ENCODE peak calls at places on chromosomes 16 and 17, in six cellular contexts. T is tibial artery; R is neuronal stem cell; W is CD8-positive, alpha-beta T cell; I is A549; P is left ventricle myocardium inferior. Q is an unnamed sample. For H3K4me1, the result is how much of the 10 kb centered on the place peaks cover.

GRCh38 chr17:36493956-36494355 is 7.5 kb downstream of the ZNHIT3 start:
- DNase-seq in T (no peak), R (no peak), W (no peak), I (no peak), P (no peak), Q (no peak)

GRCh38 chr16:4388275-4389021 is 16.8 kb downstream of the VASN start:
- DNase-seq in T (peak), R (no peak), W (no peak), I (no peak), P (peak), Q (no peak)

GRCh38 chr17:68821860-68822693 is 133.1 kb downstream of the ABCA8 start:
- DNase-seq in T (no peak), R (no peak), W (no peak), I (peak), P (no peak), Q (no peak)

GRCh38 chr17:79623786-79624657 is 13.2 kb upstream of the RBFOX3 start:
- DNase-seq in T (peak), R (no peak), W (no peak), I (no peak), P (peak), Q (peak)

GRCh38 chr16:58272855-58273254 is 22.0 kb downstream of the PRSS54 start:
- DNase-seq in T (no peak), R (no peak), W (no peak), I (no peak), P (no peak), Q (no peak)

GRCh38 chr16:26995522-26995921 is 71.2 kb upstream of the C16orf82 start:
- DNase-seq in T (no peak), R (no peak), W (no peak), I (no peak), P (no peak), Q (no peak)

GRCh38 chr17:49456172-49456965 is 38.7 kb upstream of the NGFR start:
- DNase-seq in T (no peak), R (no peak), W (no peak), I (no peak), P (no peak), Q (no peak)

GRCh38 chr17:50919321-50920040 is 53.3 kb upstream of the TOB1 start:
- DNase-seq in T (peak), R (peak), W (peak), I (peak), P (peak), Q (peak)

GRCh38 chr16:89712476-89712805 is 8.3 kb downstream of the VPS9D1 start:
- DNase-seq in T (no peak), R (no peak), W (no peak), I (no peak), P (no peak), Q (no peak)

GRCh38 chr16:84362410-84362809 is 5.9 kb upstream of the ATP2C2 start:
- DNase-seq in T (no peak), R (peak), W (no peak), I (no peak), P (no peak), Q (no peak)

GRCh38 chr16:82070656-82071369 is 35.8 kb downstream of the HSD17B2 start:
- DNase-seq in T (no peak), R (no peak), W (no peak), I (no peak), P (no peak), Q (no peak)

GRCh38 chr16:72783716-72784320 is 264.1 kb downstream of the ZFHX3 start:
- DNase-seq in T (no peak), R (no peak), W (no peak), I (no peak), P (no peak), Q (no peak)

GRCh38 chr17:82330322-82331239 is 3.0 kb downstream of the SECTM1 start:
- DNase-seq in T (no peak), R (no peak), W (no peak), I (no peak), P (no peak), Q (peak)

GRCh38 chr16:12580809-12581208 is 222.9 kb downstream of the CPPED1 start:
- DNase-seq in T (peak), R (no peak), W (no peak), I (no peak), P (no peak), Q (peak)

GRCh38 chr17:2189231-2189630 is 114.4 kb downstream of the SMG6 start:
- DNase-seq in T (no peak), R (no peak), W (no peak), I (no peak), P (no peak), Q (no peak)

GRCh38 chr17:48593840-48594411 is 347 bp upstream of the HOXB5 start:
- DNase-seq in T (no peak), R (peak), W (peak), I (peak), P (peak), Q (peak)

GRCh38 chr17:74773871-74774286 is 2.3 kb downstream of the NAT9 start:
- DNase-seq in T (no peak), R (no peak), W (no peak), I (no peak), P (no peak), Q (no peak)

GRCh38 chr16:19289805-19290490 is 4.4 kb downstream of the CLEC19A start:
- DNase-seq in T (no peak), R (peak), W (no peak), I (no peak), P (no peak), Q (no peak)

GRCh38 chr16:603221-603620 is 13.4 kb downstream of the RAB40C start:
- DNase-seq in T (no peak), R (no peak), W (no peak), I (no peak), P (no peak), Q (no peak)

GRCh38 chr16:2987854-2988253 is 7.6 kb upstream of the PKMYT1 start:
- DNase-seq in T (no peak), R (no peak), W (no peak), I (no peak), P (no peak), Q (no peak)

GRCh38 chr17:78185981-78186688 is 717 bp downstream of the TK1 start:
- DNase-seq in T (peak), R (no peak), W (no peak), I (peak), P (peak), Q (no peak)

GRCh38 chr17:39664581-39665561 is at the start of gene TCAP:
- DNase-seq in T (no peak), R (no peak), W (no peak), I (no peak), P (peak), Q (peak)
- H3K4me1 ChIP-seq in T (half or more), R (under half), W (under half), I (half or more), P (half or more), Q (under half)

GRCh38 chr16:87602005-87602790 is at the start of gene JPH3:
- DNase-seq in T (no peak), R (peak), W (no peak), I (no peak), P (no peak), Q (no peak)

GRCh38 chr16:87603684-87604571 is 1.6 kb downstream of the JPH3 start:
- DNase-seq in T (no peak), R (no peak), W (no peak), I (no peak), P (no peak), Q (no peak)

GRCh38 chr16:87600246-87600645 is 2.1 kb upstream of the JPH3 start:
- DNase-seq in T (no peak), R (no peak), W (no peak), I (no peak), P (no peak), Q (no peak)

GRCh38 chr16:87602821-87603683 is 744 bp downstream of the JPH3 start:
- DNase-seq in T (no peak), R (peak), W (no peak), I (no peak), P (no peak), Q (no peak)

DNA sequence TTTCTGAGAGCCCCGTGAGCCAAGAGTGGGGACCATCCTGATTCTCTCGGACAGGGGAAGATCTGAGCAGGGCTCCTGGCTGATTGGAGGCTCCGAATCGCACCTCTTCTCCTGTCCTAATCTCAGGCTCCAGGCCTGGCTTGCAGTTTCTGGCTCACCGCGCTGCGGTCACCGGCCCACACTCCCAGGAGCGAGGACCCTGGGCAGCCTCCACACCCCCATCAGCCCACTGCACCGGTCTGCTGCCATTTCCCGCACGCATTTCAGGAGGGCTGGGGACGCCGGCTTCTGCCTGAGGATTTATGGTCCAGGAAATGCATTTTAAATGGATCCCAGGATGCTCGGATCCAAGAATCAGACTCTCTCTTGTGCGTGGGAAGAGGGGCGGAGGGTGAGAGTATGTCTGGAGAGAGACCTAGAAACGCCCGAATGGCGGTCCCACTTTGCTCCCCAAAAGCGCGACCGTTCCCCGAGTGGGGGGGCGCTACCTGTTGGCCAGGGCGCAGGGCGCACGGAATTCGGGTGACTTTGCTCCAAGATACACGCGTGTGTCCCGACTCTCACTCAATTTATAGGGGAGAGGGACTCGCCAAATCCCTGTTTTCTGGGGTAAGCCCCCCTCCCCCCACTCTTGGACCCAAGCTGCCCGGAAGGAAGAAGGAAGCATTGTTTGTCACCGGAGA is 845 bp upstream of the JPH3 start:
- DNase-seq in T (no peak), R (no peak), W (no peak), I (no peak), P (no peak), Q (no peak)
- H3K4me1 ChIP-seq in T (under half), R (under half), W (under half), I (under half), P (under half), Q (under half)

DNA sequence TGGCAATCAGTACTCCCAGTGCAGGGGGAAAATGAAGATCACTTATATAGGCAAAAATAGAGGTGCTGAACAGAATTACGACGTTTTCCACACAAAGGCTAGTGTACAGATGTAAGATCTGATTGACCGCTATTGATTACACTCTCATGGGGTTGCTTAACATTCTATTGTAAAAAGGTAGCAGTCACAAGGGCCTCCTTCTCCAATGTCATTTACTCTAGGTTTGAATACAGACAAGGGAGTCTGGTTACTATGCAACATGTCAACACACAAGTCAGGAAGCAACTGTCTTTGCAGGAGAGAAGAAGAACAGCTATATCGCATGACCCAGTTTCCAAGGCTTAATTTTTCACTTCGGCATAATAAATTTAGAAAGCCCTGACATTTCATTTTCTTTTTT is 7.9 kb downstream of the KRT37 start:
- DNase-seq in T (no peak), R (no peak), W (no peak), I (no peak), P (no peak), Q (no peak)
- H3K4me1 ChIP-seq in T (under half), R (under half), W (under half), I (under half), P (under half), Q (under half)

GRCh38 chr17:40598928-40599627 is 33.8 kb upstream of the CCR7 start:
- DNase-seq in T (peak), R (no peak), W (peak), I (no peak), P (no peak), Q (peak)
- H3K4me1 ChIP-seq in T (under half), R (under half), W (half or more), I (under half), P (under half), Q (under half)

DNA sequence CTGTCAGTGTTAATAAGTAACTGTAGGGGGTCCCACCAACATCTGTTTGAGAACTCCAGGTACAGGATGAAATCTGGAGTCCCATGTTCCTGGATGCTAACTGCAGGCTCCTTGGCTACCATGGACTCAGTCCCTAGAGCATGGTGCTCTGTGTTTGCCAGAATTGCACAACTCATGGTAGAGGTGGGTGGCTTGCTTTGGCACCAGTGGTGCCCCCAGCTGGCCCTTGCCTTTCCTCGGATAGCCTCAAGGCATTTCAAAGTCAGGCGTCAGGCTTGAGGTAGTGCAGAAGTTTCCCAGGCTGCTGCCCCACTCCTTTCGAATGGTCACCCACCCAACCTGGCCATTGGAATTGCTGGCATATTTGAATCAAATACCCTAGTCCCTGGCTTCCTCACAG is 179.9 kb downstream of the RBFOX1 start:
- DNase-seq in T (no peak), R (no peak), W (no peak), I (no peak), P (no peak), Q (no peak)
- H3K4me1 ChIP-seq in T (under half), R (under half), W (under half), I (under half), P (under half), Q (under half)